ENCODE peak calls at places on chromosome 12, in nine cellular contexts. B, T, P, W, Q, Y, F, D and A are unnamed samples.

GRCh38 chr12:52782502-52782901 is 5.4 kb upstream of the KRT76 start:
- DNase-seq in B (no peak), T (no peak), P (no peak), W (no peak), Q (no peak), Y (no peak), F (no peak), D (no peak), A (no peak)

GRCh38 chr12:45561488-45561887 is 168.0 kb upstream of the ARID2 start:
- DNase-seq in B (no peak), T (no peak), P (no peak), W (no peak), Q (no peak), Y (no peak), F (no peak), D (no peak), A (no peak)

GRCh38 chr12:24955853-24956252 is 7.0 kb upstream of the BCAT1 start:
- DNase-seq in B (no peak), T (no peak), P (no peak), W (no peak), Q (no peak), Y (no peak), F (no peak), D (no peak), A (no peak)

GRCh38 chr12:106123110-106123509 is 15.6 kb downstream of the NUAK1 start:
- DNase-seq in B (no peak), T (no peak), P (no peak), W (no peak), Q (no peak), Y (no peak), F (no peak), D (no peak), A (no peak)

GRCh38 chr12:81224626-81225025 is 146.7 kb downstream of the ACSS3 start:
- DNase-seq in B (no peak), T (no peak), P (no peak), W (no peak), Q (no peak), Y (no peak), F (no peak), D (no peak), A (no peak)

GRCh38 chr12:58917699-58918334 is 2.5 kb downstream of the LRIG3 start:
- DNase-seq in B (no peak), T (no peak), P (no peak), W (no peak), Q (peak), Y (no peak), F (no peak), D (no peak), A (no peak)

GRCh38 chr12:98656289-98657101 is 11.4 kb downstream of the APAF1 start:
- DNase-seq in B (no peak), T (no peak), P (no peak), W (no peak), Q (no peak), Y (no peak), F (no peak), D (no peak), A (no peak)

GRCh38 chr12:104303538-104304151 is at the start of gene EID3:
- DNase-seq in B (peak), T (peak), P (peak), W (peak), Q (no peak), Y (peak), F (peak), D (peak), A (peak)

GRCh38 chr12:123032736-123033391 is 52.4 kb downstream of the ARL6IP4 start:
- DNase-seq in B (no peak), T (no peak), P (no peak), W (no peak), Q (no peak), Y (peak), F (no peak), D (no peak), A (no peak)

GRCh38 chr12:97835541-97835940 is 372.9 kb downstream of the RMST start:
- DNase-seq in B (no peak), T (no peak), P (no peak), W (no peak), Q (no peak), Y (no peak), F (no peak), D (no peak), A (no peak)

GRCh38 chr12:76532520-76532919 is 27.1 kb downstream of the OSBPL8 start:
- DNase-seq in B (no peak), T (no peak), P (no peak), W (no peak), Q (no peak), Y (no peak), F (no peak), D (no peak), A (no peak)

GRCh38 chr12:74337951-74338350 is 199.7 kb upstream of the ATXN7L3B start:
- DNase-seq in B (no peak), T (no peak), P (no peak), W (peak), Q (peak), Y (no peak), F (no peak), D (no peak), A (no peak)

GRCh38 chr12:52207106-52207505 is 15.3 kb upstream of the KRT80 start:
- DNase-seq in B (no peak), T (no peak), P (no peak), W (no peak), Q (peak), Y (peak), F (no peak), D (no peak), A (peak)

GRCh38 chr12:48882325-48882687 is 16.6 kb upstream of the RND1 start:
- DNase-seq in B (no peak), T (no peak), P (no peak), W (peak), Q (no peak), Y (no peak), F (peak), D (no peak), A (no peak)

GRCh38 chr12:107990325-107990724 is 138.8 kb upstream of the WSCD2 start:
- DNase-seq in B (no peak), T (peak), P (no peak), W (no peak), Q (peak), Y (peak), F (peak), D (no peak), A (no peak)

GRCh38 chr12:132489078-132489601 is 811 bp upstream of the FBRSL1 start:
- DNase-seq in B (peak), T (peak), P (no peak), W (no peak), Q (no peak), Y (peak), F (no peak), D (peak), A (peak)

GRCh38 chr12:60182354-60182753 is 586.5 kb downstream of the SLC16A7 start:
- DNase-seq in B (no peak), T (no peak), P (no peak), W (no peak), Q (no peak), Y (no peak), F (no peak), D (no peak), A (no peak)

GRCh38 chr12:68290126-68290525 is 36.7 kb upstream of the IL22 start:
- DNase-seq in B (no peak), T (peak), P (no peak), W (no peak), Q (no peak), Y (no peak), F (peak), D (no peak), A (no peak)

GRCh38 chr12:13073191-13073590 is 29.0 kb downstream of the FAM234B start:
- DNase-seq in B (no peak), T (no peak), P (no peak), W (no peak), Q (no peak), Y (no peak), F (no peak), D (no peak), A (no peak)

GRCh38 chr12:117212563-117213190 is 22.4 kb upstream of the FBXO21 start:
- DNase-seq in B (peak), T (peak), P (peak), W (peak), Q (peak), Y (peak), F (peak), D (no peak), A (peak)

GRCh38 chr12:27922591-27923139 is 49.9 kb downstream of the PTHLH start:
- DNase-seq in B (no peak), T (no peak), P (no peak), W (peak), Q (no peak), Y (no peak), F (no peak), D (no peak), A (no peak)

GRCh38 chr12:49933793-49934192 is 16.7 kb upstream of the AQP2 start:
- DNase-seq in B (no peak), T (no peak), P (no peak), W (peak), Q (no peak), Y (no peak), F (no peak), D (peak), A (no peak)

GRCh38 chr12:69501154-69501895 is 31.1 kb downstream of the FRS2 start:
- DNase-seq in B (no peak), T (no peak), P (no peak), W (peak), Q (no peak), Y (no peak), F (no peak), D (no peak), A (no peak)

GRCh38 chr12:124616394-124617343 is 49.3 kb upstream of the NCOR2 start:
- DNase-seq in B (no peak), T (no peak), P (no peak), W (no peak), Q (no peak), Y (peak), F (no peak), D (no peak), A (no peak)

GRCh38 chr12:100567945-100568344 is 5.5 kb upstream of the GAS2L3 start:
- DNase-seq in B (no peak), T (no peak), P (no peak), W (no peak), Q (no peak), Y (no peak), F (no peak), D (no peak), A (no peak)

GRCh38 chr12:64323476-64324225 is 66.9 kb downstream of the C12orf56 start:
- DNase-seq in B (no peak), T (no peak), P (no peak), W (no peak), Q (no peak), Y (no peak), F (peak), D (no peak), A (no peak)

GRCh38 chr12:1716215-1716862 is 25.5 kb downstream of the ADIPOR2 start:
- DNase-seq in B (no peak), T (no peak), P (no peak), W (no peak), Q (no peak), Y (no peak), F (no peak), D (no peak), A (no peak)

GRCh38 chr12:46884362-46884761 is 58.6 kb upstream of the SLC38A4 start:
- DNase-seq in B (no peak), T (no peak), P (no peak), W (no peak), Q (no peak), Y (no peak), F (no peak), D (no peak), A (no peak)

GRCh38 chr12:65279387-65280112 is 1.1 kb downstream of the MSRB3 start:
- DNase-seq in B (no peak), T (no peak), P (no peak), W (no peak), Q (no peak), Y (no peak), F (no peak), D (no peak), A (no peak)

GRCh38 chr12:58919271-58920101 is 818 bp downstream of the LRIG3 start:
- DNase-seq in B (no peak), T (no peak), P (no peak), W (peak), Q (peak), Y (peak), F (peak), D (no peak), A (peak)